ENCODE peak calls at places on chromosomes 11 and 22, in nine cellular contexts. One of them, this sample, is unnamed.

GRCh38 chr11:134144744-134145143 is 75.9 kb downstream of the JAM3 start:
- DNase-seq in A549: no peak
- DNase-seq in spleen: no peak
- DNase-seq in brain microvascular endothelial cell: no peak
- DNase-seq in neural progenitor cell: no peak
- DNase-seq in lung: no peak
- DNase-seq in fibroblast of pulmonary artery: peak
- DNase-seq in NB4: no peak
- DNase-seq in cardiac fibroblast: peak
- DNase-seq in this sample: no peak

GRCh38 chr11:34194576-34195335 is 89.3 kb downstream of the NAT10 start:
- DNase-seq in A549: no peak
- DNase-seq in spleen: no peak
- DNase-seq in brain microvascular endothelial cell: no peak
- DNase-seq in neural progenitor cell: peak
- DNase-seq in lung: no peak
- DNase-seq in fibroblast of pulmonary artery: no peak
- DNase-seq in NB4: no peak
- DNase-seq in cardiac fibroblast: no peak
- DNase-seq in this sample: no peak

GRCh38 chr11:830295-831131 is 2.2 kb upstream of the CD151 start:
- DNase-seq in A549: no peak
- DNase-seq in spleen: peak
- DNase-seq in brain microvascular endothelial cell: peak
- DNase-seq in neural progenitor cell: peak
- DNase-seq in lung: peak
- DNase-seq in fibroblast of pulmonary artery: peak
- DNase-seq in NB4: no peak
- DNase-seq in cardiac fibroblast: peak
- DNase-seq in this sample: no peak

GRCh38 chr22:47168900-47169800 is 406.7 kb downstream of the TBC1D22A start:
- DNase-seq in A549: peak
- DNase-seq in spleen: peak
- DNase-seq in brain microvascular endothelial cell: no peak
- DNase-seq in neural progenitor cell: peak
- DNase-seq in lung: no peak
- DNase-seq in fibroblast of pulmonary artery: peak
- DNase-seq in NB4: peak
- DNase-seq in cardiac fibroblast: peak
- DNase-seq in this sample: peak

GRCh38 chr22:47206819-47207218 is 444.4 kb downstream of the TBC1D22A start:
- DNase-seq in A549: no peak
- DNase-seq in spleen: peak
- DNase-seq in brain microvascular endothelial cell: no peak
- DNase-seq in neural progenitor cell: no peak
- DNase-seq in lung: no peak
- DNase-seq in fibroblast of pulmonary artery: no peak
- DNase-seq in NB4: no peak
- DNase-seq in cardiac fibroblast: no peak
- DNase-seq in this sample: no peak

GRCh38 chr22:49213731-49214352 is 613.8 kb downstream of the BRD1 start:
- DNase-seq in A549: no peak
- DNase-seq in spleen: peak
- DNase-seq in brain microvascular endothelial cell: no peak
- DNase-seq in neural progenitor cell: no peak
- DNase-seq in lung: no peak
- DNase-seq in fibroblast of pulmonary artery: no peak
- DNase-seq in NB4: no peak
- DNase-seq in cardiac fibroblast: no peak
- DNase-seq in this sample: no peak

GRCh38 chr11:4086584-4087353 is 7.8 kb upstream of the RRM1 start:
- DNase-seq in A549: no peak
- DNase-seq in spleen: no peak
- DNase-seq in brain microvascular endothelial cell: no peak
- DNase-seq in neural progenitor cell: no peak
- DNase-seq in lung: no peak
- DNase-seq in fibroblast of pulmonary artery: no peak
- DNase-seq in NB4: no peak
- DNase-seq in cardiac fibroblast: no peak
- DNase-seq in this sample: no peak

GRCh38 chr11:93512073-93512475 is 31.1 kb downstream of the SMCO4 start:
- DNase-seq in A549: no peak
- DNase-seq in spleen: no peak
- DNase-seq in brain microvascular endothelial cell: no peak
- DNase-seq in neural progenitor cell: no peak
- DNase-seq in lung: no peak
- DNase-seq in fibroblast of pulmonary artery: no peak
- DNase-seq in NB4: no peak
- DNase-seq in cardiac fibroblast: no peak
- DNase-seq in this sample: no peak

GRCh38 chr11:67503119-67504022 is 1.8 kb downstream of the PITPNM1 start:
- DNase-seq in A549: no peak
- DNase-seq in spleen: no peak
- DNase-seq in brain microvascular endothelial cell: no peak
- DNase-seq in neural progenitor cell: peak
- DNase-seq in lung: no peak
- DNase-seq in fibroblast of pulmonary artery: no peak
- DNase-seq in NB4: peak
- DNase-seq in cardiac fibroblast: no peak
- DNase-seq in this sample: no peak

GRCh38 chr22:40218723-40219294 is 41.1 kb downstream of the TNRC6B start:
- DNase-seq in A549: no peak
- DNase-seq in spleen: no peak
- DNase-seq in brain microvascular endothelial cell: no peak
- DNase-seq in neural progenitor cell: peak
- DNase-seq in lung: no peak
- DNase-seq in fibroblast of pulmonary artery: no peak
- DNase-seq in NB4: no peak
- DNase-seq in cardiac fibroblast: no peak
- DNase-seq in this sample: no peak

GRCh38 chr11:20250644-20251247 is 90.5 kb upstream of the DBX1 start:
- DNase-seq in A549: no peak
- DNase-seq in spleen: no peak
- DNase-seq in brain microvascular endothelial cell: no peak
- DNase-seq in neural progenitor cell: no peak
- DNase-seq in lung: no peak
- DNase-seq in fibroblast of pulmonary artery: no peak
- DNase-seq in NB4: no peak
- DNase-seq in cardiac fibroblast: no peak
- DNase-seq in this sample: no peak

GRCh38 chr11:16923987-16924386 is 90.2 kb downstream of the PLEKHA7 start:
- DNase-seq in A549: no peak
- DNase-seq in spleen: no peak
- DNase-seq in brain microvascular endothelial cell: no peak
- DNase-seq in neural progenitor cell: no peak
- DNase-seq in lung: no peak
- DNase-seq in fibroblast of pulmonary artery: no peak
- DNase-seq in NB4: no peak
- DNase-seq in cardiac fibroblast: no peak
- DNase-seq in this sample: no peak

GRCh38 chr11:16924462-16924825 is 89.8 kb downstream of the PLEKHA7 start:
- DNase-seq in A549: no peak
- DNase-seq in spleen: no peak
- DNase-seq in brain microvascular endothelial cell: no peak
- DNase-seq in neural progenitor cell: no peak
- DNase-seq in lung: no peak
- DNase-seq in fibroblast of pulmonary artery: no peak
- DNase-seq in NB4: no peak
- DNase-seq in cardiac fibroblast: no peak
- DNase-seq in this sample: no peak

GRCh38 chr11:16925495-16926065 is 88.6 kb downstream of the PLEKHA7 start:
- DNase-seq in A549: peak
- DNase-seq in spleen: peak
- DNase-seq in brain microvascular endothelial cell: peak
- DNase-seq in neural progenitor cell: peak
- DNase-seq in lung: peak
- DNase-seq in fibroblast of pulmonary artery: peak
- DNase-seq in NB4: no peak
- DNase-seq in cardiac fibroblast: peak
- DNase-seq in this sample: no peak

GRCh38 chr11:16926868-16927267 is 87.3 kb downstream of the PLEKHA7 start:
- DNase-seq in A549: no peak
- DNase-seq in spleen: no peak
- DNase-seq in brain microvascular endothelial cell: no peak
- DNase-seq in neural progenitor cell: peak
- DNase-seq in lung: no peak
- DNase-seq in fibroblast of pulmonary artery: no peak
- DNase-seq in NB4: no peak
- DNase-seq in cardiac fibroblast: no peak
- DNase-seq in this sample: no peak

GRCh38 chr11:16924826-16925494 is 89.3 kb downstream of the PLEKHA7 start:
- DNase-seq in A549: peak
- DNase-seq in spleen: no peak
- DNase-seq in brain microvascular endothelial cell: peak
- DNase-seq in neural progenitor cell: peak
- DNase-seq in lung: peak
- DNase-seq in fibroblast of pulmonary artery: peak
- DNase-seq in NB4: no peak
- DNase-seq in cardiac fibroblast: peak
- DNase-seq in this sample: peak
- H3K4me3 ChIP-seq in A549: peak
- H3K4me3 ChIP-seq in spleen: peak
- H3K4me3 ChIP-seq in brain microvascular endothelial cell: peak
- H3K4me3 ChIP-seq in neural progenitor cell: peak
- H3K4me3 ChIP-seq in lung: peak
- H3K4me3 ChIP-seq in fibroblast of pulmonary artery: peak
- H3K4me3 ChIP-seq in NB4: no peak
- H3K4me3 ChIP-seq in cardiac fibroblast: peak
- H3K4me3 ChIP-seq in this sample: peak

DNA sequence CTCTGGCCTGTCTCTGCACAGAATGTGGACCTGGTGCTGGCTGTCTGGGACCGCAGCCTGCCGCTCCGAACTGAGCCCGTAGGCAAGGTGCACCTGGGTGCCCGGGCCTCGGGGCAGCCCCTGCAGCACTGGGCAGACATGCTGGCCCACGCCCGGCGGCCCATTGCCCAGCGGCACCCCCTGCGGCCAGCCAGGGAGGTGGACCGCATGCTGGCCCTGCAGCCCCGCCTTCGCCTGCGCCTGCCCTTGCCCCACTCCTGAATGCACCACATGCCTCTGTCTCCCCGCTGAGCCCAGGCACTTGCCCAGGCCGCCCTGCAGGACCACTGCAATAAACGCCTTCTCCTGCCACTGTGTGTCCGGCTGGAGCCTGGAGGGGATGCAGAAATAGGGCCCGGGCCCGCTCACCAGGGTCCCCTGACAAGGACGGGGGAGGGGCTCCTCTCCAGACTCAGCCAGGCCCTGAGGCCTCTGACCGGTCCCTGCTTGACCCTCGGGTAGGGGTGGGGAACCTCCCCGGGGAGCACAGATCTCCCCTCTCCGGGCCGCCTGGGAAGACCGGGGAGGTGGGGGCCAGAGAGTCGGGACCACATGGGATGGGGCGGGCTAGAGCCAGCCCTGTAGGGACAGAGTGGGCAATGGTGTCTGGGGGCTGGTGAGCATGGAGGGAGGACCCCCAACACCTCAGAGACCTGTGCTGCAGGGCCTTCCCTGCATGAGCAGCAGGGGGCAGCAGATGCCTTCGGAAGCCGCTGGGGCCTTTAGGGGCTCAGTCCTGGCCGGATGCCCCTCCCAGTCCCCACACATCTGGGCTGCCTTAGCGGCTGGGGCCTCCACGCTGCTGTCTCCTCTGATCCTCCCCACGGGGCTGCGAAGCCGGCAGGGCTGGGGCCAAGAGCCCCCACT is 1.4 kb upstream of the TNNI2 start:
- DNase-seq in A549: peak
- DNase-seq in spleen: peak
- DNase-seq in brain microvascular endothelial cell: no peak
- DNase-seq in neural progenitor cell: peak
- DNase-seq in lung: no peak
- DNase-seq in fibroblast of pulmonary artery: peak
- DNase-seq in NB4: peak
- DNase-seq in cardiac fibroblast: peak
- DNase-seq in this sample: peak
- TF ChIP-seq CTCF in A549: peak
- TF ChIP-seq CTCF in spleen: peak
- TF ChIP-seq CTCF in brain microvascular endothelial cell: peak
- TF ChIP-seq CTCF in neural progenitor cell: peak
- TF ChIP-seq CTCF in lung: peak
- TF ChIP-seq CTCF in fibroblast of pulmonary artery: peak
- TF ChIP-seq CTCF in NB4: peak
- TF ChIP-seq CTCF in cardiac fibroblast: peak
- TF ChIP-seq CTCF in this sample: peak

DNA sequence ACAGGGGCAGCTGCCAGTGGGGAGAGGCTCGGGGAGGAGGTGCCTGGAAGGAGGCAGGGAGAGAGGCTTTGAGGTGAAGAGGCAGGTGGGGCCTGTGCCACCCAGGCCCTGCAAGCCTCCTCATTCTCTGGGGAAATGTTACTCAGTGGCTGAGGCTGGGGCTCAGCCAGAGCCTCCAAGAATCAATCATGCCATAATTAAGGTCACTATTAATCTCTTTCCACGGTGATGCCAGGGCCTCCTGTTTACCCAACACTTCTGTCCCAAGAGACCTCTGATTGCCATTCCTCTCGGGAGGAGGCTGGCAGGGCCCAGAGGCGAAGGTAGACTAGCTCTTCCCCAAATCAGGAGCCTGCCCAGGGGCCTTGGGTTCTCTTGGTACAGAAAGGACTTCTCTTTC is 38.4 kb downstream of the GDPD5 start:
- DNase-seq in A549: no peak
- DNase-seq in spleen: no peak
- DNase-seq in brain microvascular endothelial cell: no peak
- DNase-seq in neural progenitor cell: no peak
- DNase-seq in lung: no peak
- DNase-seq in fibroblast of pulmonary artery: no peak
- DNase-seq in NB4: no peak
- DNase-seq in cardiac fibroblast: no peak
- DNase-seq in this sample: no peak
- H3K4me3 ChIP-seq in A549: no peak
- H3K4me3 ChIP-seq in spleen: no peak
- H3K4me3 ChIP-seq in brain microvascular endothelial cell: no peak
- H3K4me3 ChIP-seq in neural progenitor cell: no peak
- H3K4me3 ChIP-seq in lung: no peak
- H3K4me3 ChIP-seq in fibroblast of pulmonary artery: no peak
- H3K4me3 ChIP-seq in NB4: no peak
- H3K4me3 ChIP-seq in cardiac fibroblast: no peak
- H3K4me3 ChIP-seq in this sample: no peak

DNA sequence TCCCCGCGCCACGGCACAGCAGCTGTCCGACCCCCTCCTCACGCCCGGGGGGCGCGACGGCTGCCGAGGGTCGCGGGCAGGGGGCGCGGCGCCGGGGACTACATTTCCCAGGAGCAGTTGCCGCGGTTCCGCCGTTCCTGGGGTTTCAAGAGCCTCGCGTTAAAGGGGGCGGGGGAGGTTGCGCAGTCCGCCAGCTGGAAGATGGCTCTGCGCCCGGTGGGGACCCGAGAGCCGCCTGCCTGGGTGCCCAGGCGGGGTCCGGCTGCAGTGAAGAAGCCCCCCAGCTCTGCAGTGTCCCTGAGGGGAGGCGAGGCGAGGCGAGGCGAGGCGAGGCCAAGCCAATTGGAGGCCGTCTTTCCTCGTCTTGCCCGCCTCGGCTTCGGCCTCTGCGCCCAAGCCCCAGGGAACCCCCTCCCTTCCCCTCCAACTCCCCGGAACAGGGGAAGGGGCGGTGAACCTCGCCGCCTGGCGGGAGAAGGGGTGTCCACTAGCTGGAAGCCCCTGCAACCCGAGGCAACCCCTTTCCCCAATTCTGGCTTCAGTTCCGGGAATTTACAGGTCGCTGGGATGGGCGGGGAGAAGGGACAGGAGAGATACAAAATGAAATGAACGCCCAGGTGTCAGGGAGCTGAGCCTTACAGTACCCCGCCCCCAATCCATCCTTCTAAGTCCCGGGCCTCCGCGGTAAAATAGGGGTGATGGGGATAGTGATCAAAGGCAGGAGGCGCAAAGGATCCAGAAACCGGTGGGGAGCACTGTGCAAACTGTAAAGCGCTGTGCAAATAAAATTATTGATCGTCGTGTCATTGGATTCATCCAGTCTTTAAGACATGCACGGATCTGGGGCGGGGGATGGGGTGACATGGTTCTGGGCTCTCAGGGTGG is 5.2 kb upstream of the GCAT start:
- DNase-seq in A549: peak
- DNase-seq in spleen: no peak
- DNase-seq in brain microvascular endothelial cell: no peak
- DNase-seq in neural progenitor cell: peak
- DNase-seq in lung: no peak
- DNase-seq in fibroblast of pulmonary artery: peak
- DNase-seq in NB4: peak
- DNase-seq in cardiac fibroblast: peak
- DNase-seq in this sample: no peak
- TF ChIP-seq CTCF in A549: no peak
- TF ChIP-seq CTCF in spleen: no peak
- TF ChIP-seq CTCF in brain microvascular endothelial cell: no peak
- TF ChIP-seq CTCF in neural progenitor cell: peak
- TF ChIP-seq CTCF in lung: no peak
- TF ChIP-seq CTCF in fibroblast of pulmonary artery: no peak
- TF ChIP-seq CTCF in NB4: peak
- TF ChIP-seq CTCF in cardiac fibroblast: no peak
- TF ChIP-seq CTCF in this sample: no peak